ENCODE peak calls at places on chromosomes 3 and 15, in five cellular contexts. K is effector CD4-positive, alpha-beta T cell; F is ecto neural progenitor cell; B is stimulated activated CD4-positive, alpha-beta T cell treated with anti-CD3 and anti-CD28 coated beads, Interleukin-2, amount 100 ng/mL, for 4 hours; Y is mucosa of descending colon. Z is an unnamed sample.
A peak's percentile ranks its signal among the peaks of the same experiment; 100 is the strongest.

GRCh38 chr3:63479661-63480035 is 172.8 kb upstream of the SNTN start:
- DNase-seq in K (no peak), F (no peak), B (no peak), Y (no peak), Z (no peak)

GRCh38 chr3:13498354-13499060 is 18.4 kb downstream of the HDAC11 start:
- DNase-seq in K (no peak), F (no peak), B (no peak), Y (no peak), Z (no peak)

GRCh38 chr15:52672661-52673060 is 6.5 kb downstream of the ATOSA start:
- DNase-seq in K (no peak), F (no peak), B (no peak), Y (no peak), Z (no peak)

GRCh38 chr3:5120446-5120845 is 1.6 kb upstream of the ARL8B start:
- DNase-seq in K (no peak), F (no peak), B (no peak), Y (no peak), Z (no peak)

GRCh38 chr3:100709840-100710235 is 544 bp downstream of the TFG start:
- DNase-seq in K (peak; percentile 13), F (peak; percentile 86), B (peak; percentile 19), Y (peak; percentile 41), Z (peak; percentile 55)

GRCh38 chr15:53212785-53213184 is 422.6 kb upstream of the ONECUT1 start:
- DNase-seq in K (no peak), F (no peak), B (no peak), Y (no peak), Z (no peak)

GRCh38 chr3:14319654-14320182 is 82.7 kb upstream of the SLC6A6 start:
- DNase-seq in K (no peak), F (peak; percentile 70), B (no peak), Y (peak; percentile 67), Z (no peak)

GRCh38 chr3:42061711-42062408 is 29.3 kb upstream of the TRAK1 start:
- DNase-seq in K (no peak), F (no peak), B (no peak), Y (peak; percentile 52), Z (peak; percentile 39)

GRCh38 chr15:60383008-60383694 is 14.6 kb downstream of the ANXA2 start:
- DNase-seq in K (no peak), F (no peak), B (no peak), Y (no peak), Z (no peak)

GRCh38 chr15:51879555-51879954 is 50.1 kb downstream of the TMOD3 start:
- DNase-seq in K (no peak), F (no peak), B (no peak), Y (no peak), Z (no peak)

GRCh38 chr15:89724621-89725020 is 26.4 kb downstream of the MESP1 start:
- DNase-seq in K (no peak), F (no peak), B (no peak), Y (no peak), Z (no peak)

GRCh38 chr15:72227192-72227586 is 3.8 kb downstream of the PKM start:
- DNase-seq in K (peak; percentile 11), F (no peak), B (peak; percentile 20), Y (no peak), Z (no peak)

GRCh38 chr15:57505949-57506391 is 85.7 kb upstream of the MYZAP start:
- DNase-seq in K (no peak), F (no peak), B (no peak), Y (peak; percentile 81), Z (no peak)

GRCh38 chr15:97235285-97235985 is 725.1 kb upstream of the ARRDC4 start:
- DNase-seq in K (no peak), F (peak; percentile 67), B (no peak), Y (peak; percentile 63), Z (peak; percentile 56)

GRCh38 chr3:118970819-118971218 is 63.8 kb downstream of the IGSF11 start:
- DNase-seq in K (no peak), F (no peak), B (no peak), Y (no peak), Z (no peak)